ENCODE peak calls at places on chromosomes 4 and X, in eight cellular contexts. X is sigmoid colon; P is effector memory CD4-positive, alpha-beta T cell; H is SJSA1; S is dorsolateral prefrontal cortex; F is naive thymus-derived CD4-positive, alpha-beta T cell; Z is MG63; U is astrocyte. M is an unnamed sample.

GRCh38 chr4:101232074-101232776 is 115.1 kb downstream of the PPP3CA start:
- DNase-seq in X (no peak), P (no peak), H (peak), S (no peak), F (no peak), Z (peak), U (peak), M (peak)

GRCh38 chrX:13906103-13906502 is 89.2 kb upstream of the GPM6B start:
- DNase-seq in X (no peak), P (no peak), H (no peak), S (no peak), F (no peak), Z (no peak), U (no peak), M (no peak)

GRCh38 chr4:21415728-21416127 is 532.8 kb downstream of the KCNIP4 start:
- DNase-seq in X (no peak), P (no peak), H (no peak), S (no peak), F (no peak), Z (no peak), U (no peak), M (no peak)

GRCh38 chrX:20421275-20421674 is 154.6 kb upstream of the RPS6KA3 start:
- DNase-seq in X (no peak), P (no peak), H (no peak), S (no peak), F (peak), Z (no peak), U (no peak), M (no peak)

GRCh38 chrX:9183481-9183880 is 149.6 kb upstream of the FAM9B start:
- DNase-seq in X (no peak), P (no peak), H (no peak), S (no peak), F (no peak), Z (no peak), U (no peak), M (no peak)

GRCh38 chr4:6591305-6591704 is 16.3 kb downstream of the MAN2B2 start:
- DNase-seq in X (no peak), P (no peak), H (no peak), S (no peak), F (no peak), Z (no peak), U (no peak), M (no peak)

GRCh38 chrX:24305905-24306304 is 8.0 kb downstream of the SUPT20HL2 start:
- DNase-seq in X (no peak), P (no peak), H (no peak), S (no peak), F (no peak), Z (no peak), U (no peak), M (no peak)

GRCh38 chr4:152807294-152807829 is 27.6 kb downstream of the ARFIP1 start:
- DNase-seq in X (no peak), P (no peak), H (no peak), S (no peak), F (no peak), Z (no peak), U (peak), M (peak)

GRCh38 chr4:133154725-133155124 is 5.6 kb downstream of the PCDH10 start:
- DNase-seq in X (no peak), P (no peak), H (no peak), S (no peak), F (no peak), Z (no peak), U (peak), M (no peak)

GRCh38 chr4:51932261-51932660 is 87.9 kb downstream of the LRRC66 start:
- DNase-seq in X (no peak), P (no peak), H (no peak), S (no peak), F (no peak), Z (peak), U (peak), M (peak)

GRCh38 chrX:69546978-69547377 is 42.9 kb downstream of the NALF2 start:
- DNase-seq in X (no peak), P (no peak), H (no peak), S (no peak), F (no peak), Z (no peak), U (no peak), M (no peak)

GRCh38 chr4:89681219-89681618 is 155.7 kb downstream of the SNCA start:
- DNase-seq in X (no peak), P (no peak), H (no peak), S (no peak), F (no peak), Z (no peak), U (no peak), M (no peak)

GRCh38 chrX:129649268-129650182 is 5.2 kb downstream of the APLN start:
- DNase-seq in X (no peak), P (no peak), H (no peak), S (no peak), F (no peak), Z (peak), U (peak), M (no peak)

GRCh38 chr4:106495498-106495897 is 126.9 kb upstream of the GIMD1 start:
- DNase-seq in X (no peak), P (no peak), H (no peak), S (no peak), F (no peak), Z (no peak), U (peak), M (peak)

GRCh38 chr4:53563824-53564223 is 27.5 kb downstream of the LNX1 start:
- DNase-seq in X (no peak), P (no peak), H (no peak), S (peak), F (no peak), Z (peak), U (peak), M (peak)

GRCh38 chrX:119482497-119483480 is 14.5 kb downstream of the SLC25A5 start:
- DNase-seq in X (peak), P (peak), H (peak), S (no peak), F (peak), Z (peak), U (peak), M (no peak)

GRCh38 chr4:8515316-8516060 is 64.7 kb upstream of the GPR78 start:
- DNase-seq in X (peak), P (no peak), H (peak), S (no peak), F (no peak), Z (peak), U (no peak), M (peak)

GRCh38 chrX:71298119-71298518 is 3.4 kb upstream of the ITGB1BP2 start:
- DNase-seq in X (no peak), P (no peak), H (no peak), S (no peak), F (no peak), Z (no peak), U (no peak), M (no peak)

GRCh38 chrX:26574208-26574607 is 358.2 kb downstream of the MAGEB5 start:
- DNase-seq in X (no peak), P (no peak), H (no peak), S (no peak), F (no peak), Z (no peak), U (no peak), M (no peak)

GRCh38 chrX:136146614-136147319 is 566 bp upstream of the FHL1 start:
- DNase-seq in X (no peak), P (no peak), H (no peak), S (peak), F (peak), Z (peak), U (no peak), M (no peak)

GRCh38 chr4:107058828-107059227 is 22.7 kb upstream of the DKK2 start:
- DNase-seq in X (no peak), P (no peak), H (no peak), S (no peak), F (no peak), Z (no peak), U (no peak), M (no peak)

GRCh38 chr4:163638909-163639308 is 144.4 kb downstream of the TMA16 start:
- DNase-seq in X (no peak), P (no peak), H (no peak), S (no peak), F (no peak), Z (no peak), U (no peak), M (no peak)

GRCh38 chr4:184317234-184317918 is 99.7 kb upstream of the ENPP6 start:
- DNase-seq in X (no peak), P (no peak), H (no peak), S (no peak), F (no peak), Z (no peak), U (no peak), M (no peak)

GRCh38 chr4:55634417-55635128 is 1.5 kb downstream of the NMU start:
- DNase-seq in X (no peak), P (no peak), H (no peak), S (no peak), F (no peak), Z (no peak), U (no peak), M (no peak)

GRCh38 chr4:55635760-55636621 is at the start of gene NMU:
- DNase-seq in X (no peak), P (peak), H (peak), S (no peak), F (peak), Z (peak), U (no peak), M (no peak)

GRCh38 chr4:55637272-55637820 is 1.2 kb upstream of the NMU start:
- DNase-seq in X (no peak), P (no peak), H (no peak), S (no peak), F (no peak), Z (no peak), U (no peak), M (no peak)

GRCh38 chr4:55635282-55635681 is 816 bp downstream of the NMU start:
- DNase-seq in X (no peak), P (no peak), H (no peak), S (no peak), F (no peak), Z (no peak), U (no peak), M (no peak)

GRCh38 chr4:55636622-55636999 is 513 bp upstream of the NMU start:
- DNase-seq in X (no peak), P (no peak), H (no peak), S (no peak), F (no peak), Z (no peak), U (no peak), M (no peak)
- H3K4me3 ChIP-seq in X (peak), P (peak), H (no peak), S (peak), F (no peak), Z (no peak), U (peak), M (peak)

GRCh38 chrX:11214346-11215190 is 78.6 kb upstream of the AMELX start:
- DNase-seq in X (no peak), P (no peak), H (no peak), S (no peak), F (no peak), Z (no peak), U (no peak), M (no peak)
- H3K4me3 ChIP-seq in X (no peak), P (no peak), H (no peak), S (no peak), F (no peak), Z (no peak), U (no peak), M (no peak)

DNA sequence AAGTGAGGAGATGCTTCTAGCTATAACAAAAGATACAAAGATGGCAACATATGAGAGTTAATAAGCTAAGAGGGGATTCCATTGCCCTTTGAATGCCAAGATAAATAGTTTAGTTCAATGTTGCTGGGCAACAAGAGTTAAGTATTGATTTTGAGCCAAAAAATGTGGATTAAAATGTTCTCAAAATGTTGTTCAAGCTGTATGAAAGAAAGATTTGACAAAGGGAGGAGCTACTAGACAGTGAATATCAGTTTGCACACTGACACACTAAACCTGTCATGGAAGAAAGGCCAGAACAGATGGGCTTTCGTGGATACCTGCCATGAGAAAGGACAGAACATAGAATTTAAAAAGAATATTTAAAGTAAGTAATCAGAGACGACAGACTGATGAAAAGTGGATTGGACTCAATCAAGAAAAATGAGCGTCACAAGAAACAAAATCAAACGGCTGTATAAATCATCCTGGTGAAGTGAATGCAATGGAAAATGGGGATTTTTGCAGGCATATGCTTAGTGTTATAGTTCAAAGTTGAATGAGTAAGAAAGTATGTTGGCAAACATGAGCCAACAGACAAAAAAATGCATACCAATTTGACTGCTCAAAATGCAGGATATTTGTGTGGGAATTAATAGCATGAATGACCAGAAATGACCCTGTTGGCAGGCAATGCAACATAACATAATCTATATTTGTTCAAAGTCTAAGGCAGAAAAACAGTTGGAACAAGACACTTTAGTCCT is 7.5 kb downstream of the PCDH18 start:
- DNase-seq in X (no peak), P (no peak), H (no peak), S (no peak), F (no peak), Z (peak), U (peak), M (peak)
- H3K4me3 ChIP-seq in X (peak), P (no peak), H (no peak), S (no peak), F (no peak), Z (no peak), U (no peak), M (no peak)

GRCh38 chr4:103098331-103098730 is 1.3 kb downstream of the BDH2 start:
- DNase-seq in X (no peak), P (no peak), H (no peak), S (no peak), F (no peak), Z (no peak), U (no peak), M (no peak)
- H3K4me3 ChIP-seq in X (peak), P (no peak), H (no peak), S (peak), F (peak), Z (no peak), U (no peak), M (peak)

GRCh38 chr4:40189997-40190396 is 6.8 kb upstream of the RHOH start:
- DNase-seq in X (no peak), P (no peak), H (no peak), S (no peak), F (no peak), Z (no peak), U (no peak), M (no peak)

GRCh38 chr4:40192286-40193017 is 4.4 kb upstream of the RHOH start:
- DNase-seq in X (no peak), P (no peak), H (no peak), S (no peak), F (no peak), Z (no peak), U (no peak), M (no peak)

GRCh38 chr4:40190880-40191815 is 5.7 kb upstream of the RHOH start:
- DNase-seq in X (no peak), P (no peak), H (no peak), S (no peak), F (peak), Z (no peak), U (no peak), M (no peak)

GRCh38 chr4:40193018-40193571 is 3.7 kb upstream of the RHOH start:
- DNase-seq in X (no peak), P (no peak), H (no peak), S (no peak), F (peak), Z (no peak), U (no peak), M (no peak)

DNA sequence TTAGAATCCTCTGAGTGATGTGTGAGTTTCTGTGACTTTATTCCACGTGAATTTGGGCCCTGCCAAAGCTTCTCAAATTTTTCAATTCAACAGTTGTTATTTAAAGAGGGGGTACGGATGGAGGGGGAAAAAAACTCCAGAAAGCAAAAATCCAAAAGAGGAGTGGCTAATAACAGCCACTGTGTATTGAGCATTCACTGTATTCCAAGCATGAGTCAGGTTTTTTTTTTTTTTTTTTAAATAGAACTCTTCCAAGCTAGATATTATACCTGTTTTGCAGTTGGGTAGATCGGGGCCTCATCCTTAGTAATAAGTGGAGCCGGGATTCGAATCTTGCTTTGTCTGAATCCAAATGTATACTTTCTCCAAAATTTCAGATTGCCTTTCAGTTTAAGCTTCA is 6.4 kb upstream of the RHOH start:
- DNase-seq in X (no peak), P (no peak), H (no peak), S (no peak), F (no peak), Z (no peak), U (no peak), M (no peak)
- H3K4me3 ChIP-seq in X (no peak), P (peak), H (no peak), S (no peak), F (peak), Z (no peak), U (no peak), M (no peak)

GRCh38 chrX:41258871-41259270 is 75.1 kb upstream of the DDX3X start:
- DNase-seq in X (no peak), P (no peak), H (no peak), S (no peak), F (no peak), Z (no peak), U (peak), M (no peak)

GRCh38 chrX:41258281-41258680 is 75.7 kb upstream of the DDX3X start:
- DNase-seq in X (no peak), P (no peak), H (no peak), S (no peak), F (no peak), Z (no peak), U (no peak), M (no peak)

GRCh38 chrX:41259516-41259915 is 74.4 kb upstream of the DDX3X start:
- DNase-seq in X (no peak), P (no peak), H (no peak), S (no peak), F (no peak), Z (no peak), U (no peak), M (no peak)
- H3K4me3 ChIP-seq in X (no peak), P (no peak), H (no peak), S (no peak), F (no peak), Z (no peak), U (no peak), M (no peak)

GRCh38 chrX:3167771-3168170 is 126.5 kb downstream of the ARSF start:
- DNase-seq in X (no peak), P (no peak), H (no peak), S (no peak), F (no peak), Z (no peak), U (no peak), M (no peak)

GRCh38 chrX:3169421-3169820 is 128.2 kb downstream of the ARSF start:
- DNase-seq in X (no peak), P (no peak), H (no peak), S (no peak), F (no peak), Z (no peak), U (no peak), M (no peak)

GRCh38 chrX:3165808-3166207 is 124.5 kb downstream of the ARSF start:
- DNase-seq in X (no peak), P (no peak), H (no peak), S (no peak), F (no peak), Z (no peak), U (no peak), M (no peak)

GRCh38 chrX:3161686-3162085 is 120.4 kb downstream of the ARSF start:
- DNase-seq in X (no peak), P (no peak), H (no peak), S (no peak), F (no peak), Z (no peak), U (peak), M (no peak)

DNA sequence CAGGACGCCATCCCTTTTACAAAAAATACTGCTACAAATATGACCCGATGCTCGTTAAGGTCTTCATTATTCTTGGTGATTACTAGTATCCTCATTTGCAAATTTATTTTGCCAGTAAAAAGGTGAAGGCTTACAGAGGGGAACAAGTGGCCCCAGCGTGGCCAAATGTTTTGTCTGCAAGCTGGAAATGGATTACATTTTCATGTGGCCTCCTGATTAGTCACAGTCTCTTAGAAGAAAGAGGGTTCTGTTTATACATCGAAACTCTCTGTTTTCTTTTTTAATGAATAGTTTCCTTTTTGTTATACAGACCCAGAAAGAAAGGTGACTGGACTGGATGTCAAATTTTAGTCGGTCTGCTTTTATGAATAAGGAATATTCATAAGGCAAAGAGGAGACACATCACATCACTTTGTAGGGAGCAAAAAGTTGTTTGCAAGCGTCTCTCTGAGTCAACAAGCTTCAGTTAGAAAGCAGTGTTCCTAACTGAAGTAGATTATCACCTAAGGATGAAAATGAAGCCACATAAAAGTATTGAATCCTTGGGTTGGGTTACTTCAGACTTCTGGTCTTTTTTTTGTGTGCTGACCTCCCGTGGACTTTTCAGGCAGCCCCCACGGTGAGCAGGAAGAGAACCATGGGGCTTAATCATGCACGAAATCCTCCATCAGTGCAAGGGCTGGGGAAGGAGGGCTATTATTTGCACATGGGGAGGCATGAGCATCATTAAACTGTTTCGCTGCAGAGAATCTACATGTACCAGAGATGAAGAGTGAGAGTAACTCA is 125.6 kb downstream of the ARSF start:
- DNase-seq in X (no peak), P (no peak), H (no peak), S (no peak), F (no peak), Z (no peak), U (no peak), M (no peak)
- H3K4me3 ChIP-seq in X (no peak), P (no peak), H (no peak), S (no peak), F (no peak), Z (no peak), U (no peak), M (no peak)

M was measured in skeletal muscle cell.